ENCODE peak calls at places on chromosomes 7 and 10, in four cellular contexts. Q, N, O and Z are unnamed samples.
A peak's percentile ranks its signal among the peaks of the same experiment; 100 is the strongest.

GRCh38 chr7:55432937-55433784 is 68.0 kb downstream of the LANCL2 start:
- DNase-seq in O (no peak), N (no peak), Q (no peak), Z (no peak)

GRCh38 chr7:155190608-155191536 is 106.8 kb upstream of the INSIG1 start:
- DNase-seq in Q (no peak), O (peak; percentile 79), N (peak; percentile 90), Z (peak; percentile 74)

GRCh38 chr10:113385021-113385975 is 167.6 kb upstream of the HABP2 start:
- DNase-seq in Q (peak; percentile 67), N (peak; percentile 69), O (peak; percentile 76), Z (peak; percentile 66)

GRCh38 chr10:47278152-47278473 is 21.9 kb upstream of the GDF10 start:
- DNase-seq in O (no peak), N (no peak), Q (no peak), Z (no peak)

GRCh38 chr7:41507686-41508268 is 195.1 kb downstream of the INHBA start:
- DNase-seq in O (no peak), Q (no peak), N (no peak), Z (no peak)

GRCh38 chr10:68146133-68146532 is 36.8 kb downstream of the MYPN start:
- DNase-seq in Q (no peak), N (no peak), O (no peak), Z (no peak)

GRCh38 chr10:130146042-130146441 is 9.9 kb downstream of the GLRX3 start:
- DNase-seq in Q (no peak), O (no peak), N (no peak), Z (no peak)

GRCh38 chr7:30655096-30655970 is 26.9 kb downstream of the CRHR2 start:
- DNase-seq in N (no peak), O (no peak), Q (no peak), Z (no peak)

GRCh38 chr7:2520131-2520807 is 695 bp downstream of the LFNG start:
- DNase-seq in Q (no peak), N (no peak), O (peak; percentile 70), Z (peak; percentile 39)

GRCh38 chr7:88546808-88547207 is 212.7 kb upstream of the ZNF804B start:
- DNase-seq in N (no peak), O (no peak), Q (peak; percentile 0), Z (no peak)

GRCh38 chr7:30163231-30163894 is 28.6 kb downstream of the MTURN start:
- DNase-seq in N (no peak), Q (no peak), O (no peak), Z (no peak)

GRCh38 chr7:111537134-111537533 is 25.2 kb downstream of the IMMP2L start:
- DNase-seq in N (no peak), Q (no peak), O (no peak), Z (no peak)

GRCh38 chr10:620971-621370 is 68.5 kb downstream of the DIP2C start:
- DNase-seq in O (no peak), Q (no peak), N (no peak), Z (no peak)

GRCh38 chr7:92527300-92528187 is 776 bp downstream of the PEX1 start:
- DNase-seq in Q (peak; percentile 12), O (peak; percentile 58), N (peak; percentile 64), Z (peak; percentile 40)

GRCh38 chr10:91604936-91605534 is 27.8 kb downstream of the PPP1R3C start:
- DNase-seq in N (no peak), Q (no peak), O (no peak), Z (no peak)

GRCh38 chr7:93949468-93949867 is 27.9 kb downstream of the GNG11 start:
- DNase-seq in Q (no peak), N (no peak), O (no peak), Z (no peak)

GRCh38 chr10:133275683-133276092 is 980 bp downstream of the ADAM8 start:
- DNase-seq in N (no peak), O (peak; percentile 70), Q (no peak), Z (no peak)

GRCh38 chr7:93973134-93973533 is 31.0 kb downstream of the BET1 start:
- DNase-seq in O (no peak), Q (no peak), N (no peak), Z (no peak)

GRCh38 chr10:112631501-112632410 is 184.7 kb downstream of the VTI1A start:
- DNase-seq in Q (no peak), N (no peak), O (no peak), Z (no peak)

GRCh38 chr10:113718974-113719822 is 32.3 kb upstream of the PLEKHS1 start:
- DNase-seq in N (no peak), O (no peak), Q (no peak), Z (no peak)

GRCh38 chr7:134041477-134041876 is 85.7 kb upstream of the LRGUK start:
- DNase-seq in Q (no peak), O (no peak), N (no peak), Z (no peak)

GRCh38 chr10:67539312-67539711 is 156.7 kb downstream of the CTNNA3 start:
- DNase-seq in N (no peak), O (no peak), Q (no peak), Z (no peak)

GRCh38 chr7:95772298-95772770 is at the start of gene DYNC1I1:
- DNase-seq in N (peak; percentile 72), Q (no peak), O (no peak), Z (peak; percentile 58)

GRCh38 chr10:17423641-17424186 is 30.7 kb downstream of the ST8SIA6 start:
- DNase-seq in N (no peak), O (no peak), Q (no peak), Z (no peak)

GRCh38 chr10:14332895-14333294 is 2.2 kb upstream of the FRMD4A start:
- DNase-seq in N (no peak), Q (no peak), O (no peak), Z (no peak)

GRCh38 chr10:6255548-6256061 is 52.9 kb downstream of the PFKFB3 start:
- DNase-seq in Q (no peak), O (no peak), N (no peak), Z (no peak)

GRCh38 chr7:31918706-31919393 is 151.4 kb downstream of the PDE1C start:
- DNase-seq in O (no peak), Q (no peak), N (no peak), Z (no peak)

GRCh38 chr7:114130860-114131259 is 212.1 kb upstream of the PPP1R3A start:
- DNase-seq in O (no peak), Q (no peak), N (no peak), Z (no peak)

GRCh38 chr7:99418260-99418659 is 9.5 kb downstream of the BUD31 start:
- DNase-seq in Q (no peak), N (no peak), O (no peak), Z (no peak)
- TF ChIP-seq CTCF in Q (no peak), N (no peak), O (no peak), Z (no peak)

DNA sequence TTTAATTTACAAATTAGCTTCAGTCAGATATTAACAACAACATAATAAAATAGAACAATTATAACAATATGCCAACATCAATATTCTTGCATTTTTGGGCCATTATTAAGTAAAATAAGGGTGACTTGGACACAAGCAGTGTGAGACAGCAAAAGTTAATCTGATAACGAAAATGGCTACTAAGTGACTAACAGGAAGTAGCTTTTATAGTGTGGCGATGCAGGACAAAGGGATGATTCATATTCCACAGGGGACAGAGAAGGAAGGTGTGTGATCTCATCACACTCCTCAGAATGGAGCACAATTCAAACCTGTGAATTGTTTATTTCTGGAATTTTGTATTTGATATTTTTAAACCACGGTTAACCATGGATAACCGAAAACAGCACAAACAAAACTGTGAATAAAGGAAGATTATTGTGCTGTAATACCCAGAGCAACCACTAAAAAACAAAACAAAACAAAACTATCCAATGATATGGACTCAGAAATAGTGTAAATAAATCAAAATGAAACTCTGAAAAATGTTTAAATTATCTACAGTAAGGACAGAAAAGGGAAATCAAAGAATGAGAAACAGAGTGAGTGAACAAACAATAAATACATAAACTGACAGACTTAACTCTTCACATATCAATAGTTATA is 66.9 kb upstream of the TFEC start:
- DNase-seq in N (no peak), O (no peak), Q (peak; percentile 45), Z (no peak)
- TF ChIP-seq CTCF in N (peak; percentile 58), O (no peak), Q (no peak), Z (peak; percentile 47)

DNA sequence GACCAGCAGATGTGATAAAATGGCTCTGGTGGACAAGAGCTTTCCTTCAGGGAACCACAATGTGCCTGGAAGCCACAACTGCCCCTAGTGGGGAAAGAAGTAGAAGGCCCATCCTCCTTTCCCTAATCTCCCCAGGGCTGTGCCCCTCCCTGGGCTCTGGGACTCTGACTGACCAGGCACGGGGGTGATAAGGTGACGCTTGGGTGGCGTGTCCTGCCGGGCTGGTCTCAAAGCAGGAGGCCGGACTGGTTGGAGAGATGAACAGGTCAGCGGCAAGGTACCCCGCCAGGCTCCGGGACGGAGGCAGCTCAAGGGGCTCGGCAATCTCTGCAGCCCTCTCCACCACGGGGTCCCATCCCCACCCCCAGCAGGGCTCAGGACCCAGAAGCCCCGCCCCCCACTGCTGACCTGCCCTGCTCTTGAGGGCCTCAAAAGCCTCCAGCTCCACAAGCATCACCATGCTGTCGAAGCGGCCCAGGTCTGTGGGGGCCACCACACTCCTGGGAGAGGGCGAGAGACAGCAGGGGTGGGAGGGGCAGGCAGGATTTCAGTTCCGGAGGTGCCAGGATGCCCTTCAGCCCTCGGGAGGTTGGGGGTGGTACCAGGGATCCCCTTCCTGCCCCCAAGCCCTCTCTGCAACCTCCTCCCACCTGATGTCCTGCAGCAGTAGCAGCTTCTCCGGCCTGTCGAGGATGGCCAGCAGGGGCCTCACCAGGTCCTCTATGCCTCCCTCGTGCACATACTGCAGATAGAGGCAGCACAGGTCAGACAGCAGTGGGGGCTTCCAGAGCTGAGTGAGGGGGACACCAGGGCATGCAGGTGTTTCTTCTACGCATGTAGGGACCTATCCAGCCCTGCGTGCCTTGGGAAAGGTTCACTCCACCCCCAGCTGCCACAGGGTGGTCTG is 12.2 kb downstream of the LZTS2 start:
- DNase-seq in N (no peak), Q (no peak), O (no peak), Z (no peak)
- TF ChIP-seq CTCF in N (no peak), Q (peak; percentile 56), O (no peak), Z (peak; percentile 44)

GRCh38 chr7:151283302-151283701 is 34.8 kb upstream of the SMARCD3 start:
- DNase-seq in N (no peak), Q (no peak), O (no peak), Z (no peak)

GRCh38 chr7:151282111-151282510 is 33.6 kb upstream of the SMARCD3 start:
- DNase-seq in N (no peak), O (no peak), Q (no peak), Z (no peak)

GRCh38 chr7:151289891-151290290 is 41.4 kb upstream of the SMARCD3 start:
- DNase-seq in O (no peak), N (no peak), Q (no peak), Z (no peak)

GRCh38 chr7:151290355-151290760 is 41.9 kb upstream of the SMARCD3 start:
- DNase-seq in Q (no peak), N (no peak), O (no peak), Z (no peak)

GRCh38 chr7:151286148-151286547 is 37.7 kb upstream of the SMARCD3 start:
- DNase-seq in N (no peak), O (no peak), Q (no peak), Z (no peak)
- TF ChIP-seq CTCF in N (no peak), O (no peak), Q (no peak), Z (no peak)

DNA sequence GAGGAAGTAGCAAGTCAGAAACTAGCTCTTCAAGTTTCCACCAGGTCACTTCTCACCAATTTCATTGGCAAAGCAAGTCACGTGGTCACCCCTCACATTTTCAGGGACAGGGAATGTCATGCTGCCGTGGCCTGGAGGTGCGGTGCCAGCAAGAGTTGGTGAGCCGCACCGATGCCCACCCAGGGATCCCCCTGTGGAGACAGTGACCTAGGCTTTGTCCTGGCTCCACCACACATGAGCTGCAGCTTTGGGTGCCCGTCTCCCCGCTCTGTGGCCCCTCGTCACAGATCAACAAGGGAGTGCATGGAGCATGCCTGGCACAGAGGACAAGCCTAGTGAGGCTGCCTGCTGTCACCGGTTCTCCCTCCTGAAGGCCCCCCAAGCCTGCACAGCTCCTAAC is 226.7 kb upstream of the PPP2R2D start:
- DNase-seq in N (no peak), O (no peak), Q (no peak), Z (no peak)
- TF ChIP-seq CTCF in N (no peak), O (no peak), Q (no peak), Z (no peak)

GRCh38 chr7:113113912-113114311 is 4.4 kb downstream of the SMIM30 start:
- DNase-seq in O (no peak), Q (no peak), N (no peak), Z (no peak)
- TF ChIP-seq CTCF in O (no peak), Q (peak; percentile 10), N (no peak), Z (no peak)